ENCODE peak calls at places on chromosomes 4 and X, in ten cellular contexts. One of them, this sample, is unnamed.

GRCh38 chrX:134526399-134526798 is 66.4 kb downstream of the HPRT1 start:
- DNase-seq in epithelial cell of prostate: no peak
- DNase-seq in heart left ventricle: no peak
- DNase-seq in sigmoid colon: no peak
- DNase-seq in endothelial cell of umbilical vein: no peak
- DNase-seq in mesenchymal stem cell: no peak
- DNase-seq in CD4-positive, alpha-beta T cell: no peak
- DNase-seq in pancreas: no peak
- DNase-seq in adrenal gland: no peak
- DNase-seq in CD8-positive, alpha-beta memory T cell: no peak
- DNase-seq in this sample: peak; percentile 35

GRCh38 chr4:186591651-186592050 is 36.3 kb upstream of the MTNR1A start:
- DNase-seq in epithelial cell of prostate: no peak
- DNase-seq in adrenal gland: no peak
- DNase-seq in heart left ventricle: no peak
- DNase-seq in pancreas: no peak
- DNase-seq in endothelial cell of umbilical vein: no peak
- DNase-seq in CD4-positive, alpha-beta T cell: no peak
- DNase-seq in CD8-positive, alpha-beta memory T cell: no peak
- DNase-seq in sigmoid colon: no peak
- DNase-seq in mesenchymal stem cell: no peak
- DNase-seq in this sample: no peak

GRCh38 chr4:76533314-76533713 is 98.3 kb downstream of the SHROOM3 start:
- DNase-seq in mesenchymal stem cell: no peak
- DNase-seq in epithelial cell of prostate: no peak
- DNase-seq in adrenal gland: no peak
- DNase-seq in CD4-positive, alpha-beta T cell: no peak
- DNase-seq in sigmoid colon: no peak
- DNase-seq in pancreas: no peak
- DNase-seq in heart left ventricle: no peak
- DNase-seq in CD8-positive, alpha-beta memory T cell: no peak
- DNase-seq in endothelial cell of umbilical vein: no peak
- DNase-seq in this sample: no peak

GRCh38 chr4:87025614-87026041 is 90.8 kb downstream of the AFF1 start:
- DNase-seq in sigmoid colon: no peak
- DNase-seq in pancreas: no peak
- DNase-seq in mesenchymal stem cell: no peak
- DNase-seq in CD8-positive, alpha-beta memory T cell: no peak
- DNase-seq in heart left ventricle: no peak
- DNase-seq in adrenal gland: no peak
- DNase-seq in epithelial cell of prostate: no peak
- DNase-seq in endothelial cell of umbilical vein: no peak
- DNase-seq in CD4-positive, alpha-beta T cell: no peak
- DNase-seq in this sample: no peak

GRCh38 chr4:80407246-80407645 is 71.7 kb downstream of the CFAP299 start:
- DNase-seq in epithelial cell of prostate: no peak
- DNase-seq in CD8-positive, alpha-beta memory T cell: no peak
- DNase-seq in adrenal gland: no peak
- DNase-seq in CD4-positive, alpha-beta T cell: no peak
- DNase-seq in sigmoid colon: peak; percentile 62
- DNase-seq in mesenchymal stem cell: no peak
- DNase-seq in pancreas: no peak
- DNase-seq in heart left ventricle: no peak
- DNase-seq in endothelial cell of umbilical vein: no peak
- DNase-seq in this sample: no peak

GRCh38 chr4:2817701-2818350 is 24.9 kb downstream of the SH3BP2 start:
- DNase-seq in heart left ventricle: no peak
- DNase-seq in CD8-positive, alpha-beta memory T cell: no peak
- DNase-seq in epithelial cell of prostate: no peak
- DNase-seq in endothelial cell of umbilical vein: peak; percentile 22
- DNase-seq in pancreas: peak; percentile 47
- DNase-seq in sigmoid colon: no peak
- DNase-seq in CD4-positive, alpha-beta T cell: no peak
- DNase-seq in adrenal gland: no peak
- DNase-seq in mesenchymal stem cell: no peak
- DNase-seq in this sample: peak; percentile 66

GRCh38 chr4:102623622-102624021 is 122.5 kb downstream of the NFKB1 start:
- DNase-seq in mesenchymal stem cell: peak; percentile 52
- DNase-seq in pancreas: no peak
- DNase-seq in epithelial cell of prostate: no peak
- DNase-seq in sigmoid colon: no peak
- DNase-seq in CD8-positive, alpha-beta memory T cell: no peak
- DNase-seq in heart left ventricle: no peak
- DNase-seq in CD4-positive, alpha-beta T cell: no peak
- DNase-seq in endothelial cell of umbilical vein: peak; percentile 30
- DNase-seq in adrenal gland: peak; percentile 32
- DNase-seq in this sample: no peak

GRCh38 chr4:7973545-7973981 is 33.9 kb upstream of the AFAP1 start:
- DNase-seq in CD8-positive, alpha-beta memory T cell: no peak
- DNase-seq in epithelial cell of prostate: peak; percentile 70
- DNase-seq in mesenchymal stem cell: peak; percentile 52
- DNase-seq in heart left ventricle: no peak
- DNase-seq in pancreas: no peak
- DNase-seq in CD4-positive, alpha-beta T cell: no peak
- DNase-seq in sigmoid colon: no peak
- DNase-seq in endothelial cell of umbilical vein: no peak
- DNase-seq in adrenal gland: no peak
- DNase-seq in this sample: peak; percentile 51

GRCh38 chrX:21978346-21978745 is 37.8 kb downstream of the SMS start:
- DNase-seq in pancreas: no peak
- DNase-seq in heart left ventricle: no peak
- DNase-seq in CD4-positive, alpha-beta T cell: no peak
- DNase-seq in mesenchymal stem cell: no peak
- DNase-seq in epithelial cell of prostate: no peak
- DNase-seq in adrenal gland: no peak
- DNase-seq in endothelial cell of umbilical vein: no peak
- DNase-seq in CD8-positive, alpha-beta memory T cell: no peak
- DNase-seq in sigmoid colon: no peak
- DNase-seq in this sample: no peak

GRCh38 chr4:38132843-38133662 is 172.9 kb downstream of the PTTG2 start:
- DNase-seq in pancreas: peak; percentile 85
- DNase-seq in mesenchymal stem cell: peak; percentile 46
- DNase-seq in CD8-positive, alpha-beta memory T cell: no peak
- DNase-seq in epithelial cell of prostate: no peak
- DNase-seq in adrenal gland: no peak
- DNase-seq in endothelial cell of umbilical vein: no peak
- DNase-seq in heart left ventricle: no peak
- DNase-seq in sigmoid colon: no peak
- DNase-seq in CD4-positive, alpha-beta T cell: no peak
- DNase-seq in this sample: no peak

GRCh38 chr4:38133711-38134480 is 173.7 kb downstream of the PTTG2 start:
- DNase-seq in mesenchymal stem cell: no peak
- DNase-seq in heart left ventricle: peak; percentile 15
- DNase-seq in endothelial cell of umbilical vein: no peak
- DNase-seq in CD8-positive, alpha-beta memory T cell: no peak
- DNase-seq in epithelial cell of prostate: no peak
- DNase-seq in pancreas: peak; percentile 77
- DNase-seq in CD4-positive, alpha-beta T cell: no peak
- DNase-seq in sigmoid colon: no peak
- DNase-seq in adrenal gland: no peak
- DNase-seq in this sample: no peak

GRCh38 chr4:38130884-38131283 is 170.7 kb downstream of the PTTG2 start:
- DNase-seq in heart left ventricle: no peak
- DNase-seq in endothelial cell of umbilical vein: no peak
- DNase-seq in pancreas: no peak
- DNase-seq in sigmoid colon: no peak
- DNase-seq in mesenchymal stem cell: no peak
- DNase-seq in adrenal gland: no peak
- DNase-seq in CD8-positive, alpha-beta memory T cell: no peak
- DNase-seq in CD4-positive, alpha-beta T cell: no peak
- DNase-seq in epithelial cell of prostate: no peak
- DNase-seq in this sample: no peak

GRCh38 chr4:38131371-38132139 is 171.4 kb downstream of the PTTG2 start:
- DNase-seq in sigmoid colon: no peak
- DNase-seq in adrenal gland: peak; percentile 46
- DNase-seq in mesenchymal stem cell: peak; percentile 65
- DNase-seq in heart left ventricle: no peak
- DNase-seq in CD8-positive, alpha-beta memory T cell: peak; percentile 77
- DNase-seq in pancreas: peak; percentile 32
- DNase-seq in epithelial cell of prostate: no peak
- DNase-seq in CD4-positive, alpha-beta T cell: peak; percentile 51
- DNase-seq in endothelial cell of umbilical vein: peak; percentile 31
- DNase-seq in this sample: no peak

GRCh38 chr4:38132140-38132673 is 172.0 kb downstream of the PTTG2 start:
- DNase-seq in adrenal gland: peak; percentile 33
- DNase-seq in CD8-positive, alpha-beta memory T cell: peak; percentile 59
- DNase-seq in endothelial cell of umbilical vein: peak; percentile 92
- DNase-seq in mesenchymal stem cell: peak; percentile 100
- DNase-seq in heart left ventricle: peak; percentile 49
- DNase-seq in epithelial cell of prostate: peak; percentile 65
- DNase-seq in CD4-positive, alpha-beta T cell: peak; percentile 53
- DNase-seq in pancreas: peak; percentile 24
- DNase-seq in sigmoid colon: peak; percentile 89
- DNase-seq in this sample: peak; percentile 27
- H3K27ac ChIP-seq in adrenal gland: peak overlapping the region; percentile 71
- H3K27ac ChIP-seq in CD8-positive, alpha-beta memory T cell: peak overlapping the region; percentile 33
- H3K27ac ChIP-seq in endothelial cell of umbilical vein: peak overlapping the region; percentile 60
- H3K27ac ChIP-seq in mesenchymal stem cell: peak overlapping the region; percentile 36
- H3K27ac ChIP-seq in heart left ventricle: peak overlapping the region; percentile 79
- H3K27ac ChIP-seq in epithelial cell of prostate: peak overlapping the region; percentile 33
- H3K27ac ChIP-seq in CD4-positive, alpha-beta T cell: peak overlapping the region; percentile 37
- H3K27ac ChIP-seq in pancreas: peak overlapping the region; percentile 86
- H3K27ac ChIP-seq in sigmoid colon: peak overlapping the region; percentile 85
- H3K27ac ChIP-seq in this sample: peak overlapping the region; percentile 68

GRCh38 chrX:37711991-37712390 is 26.4 kb downstream of the XK start:
- DNase-seq in heart left ventricle: no peak
- DNase-seq in epithelial cell of prostate: no peak
- DNase-seq in sigmoid colon: no peak
- DNase-seq in CD8-positive, alpha-beta memory T cell: no peak
- DNase-seq in mesenchymal stem cell: no peak
- DNase-seq in pancreas: no peak
- DNase-seq in adrenal gland: no peak
- DNase-seq in endothelial cell of umbilical vein: no peak
- DNase-seq in CD4-positive, alpha-beta T cell: no peak
- DNase-seq in this sample: no peak
- H3K27ac ChIP-seq in heart left ventricle: no peak overlapping the region
- H3K27ac ChIP-seq in epithelial cell of prostate: no peak overlapping the region
- H3K27ac ChIP-seq in sigmoid colon: no peak overlapping the region
- H3K27ac ChIP-seq in CD8-positive, alpha-beta memory T cell: no peak overlapping the region
- H3K27ac ChIP-seq in mesenchymal stem cell: no peak overlapping the region
- H3K27ac ChIP-seq in pancreas: no peak overlapping the region
- H3K27ac ChIP-seq in adrenal gland: no peak overlapping the region
- H3K27ac ChIP-seq in endothelial cell of umbilical vein: no peak overlapping the region
- H3K27ac ChIP-seq in CD4-positive, alpha-beta T cell: no peak overlapping the region
- H3K27ac ChIP-seq in this sample: no peak overlapping the region

DNA sequence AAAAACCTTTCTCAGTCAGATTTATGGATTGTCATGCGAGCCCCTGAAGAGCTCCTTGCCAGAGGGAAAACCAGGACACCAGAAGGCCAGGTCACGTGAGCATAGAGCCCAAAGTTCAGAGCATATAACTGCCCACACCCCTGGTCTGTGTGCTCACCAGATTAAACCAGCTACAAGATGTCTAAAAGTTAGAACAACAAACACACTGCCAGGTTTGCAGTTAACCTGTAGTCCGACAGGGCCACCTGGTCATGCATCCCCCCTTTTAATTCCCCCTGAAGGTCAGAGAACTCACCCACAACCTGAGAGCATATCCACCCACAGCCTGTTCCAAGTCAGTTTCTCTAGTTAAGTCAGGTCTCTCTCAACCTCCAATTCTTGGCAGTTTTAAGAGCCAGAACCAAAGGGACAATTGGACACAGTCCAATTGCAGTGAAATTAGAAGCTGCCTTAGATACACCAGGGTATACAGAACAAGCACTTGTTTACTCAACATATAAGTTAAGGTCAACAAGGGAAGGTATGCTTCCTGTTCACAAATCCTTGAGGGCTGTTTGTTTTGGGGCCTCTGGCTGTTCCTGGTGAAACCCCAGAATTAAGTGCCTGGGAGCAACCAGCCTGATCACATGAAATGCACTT is 248.2 kb upstream of the PPARGC1A start:
- DNase-seq in endothelial cell of umbilical vein: no peak
- DNase-seq in heart left ventricle: no peak
- DNase-seq in CD8-positive, alpha-beta memory T cell: no peak
- DNase-seq in CD4-positive, alpha-beta T cell: no peak
- DNase-seq in mesenchymal stem cell: peak; percentile 52
- DNase-seq in adrenal gland: no peak
- DNase-seq in sigmoid colon: no peak
- DNase-seq in pancreas: no peak
- DNase-seq in epithelial cell of prostate: no peak
- DNase-seq in this sample: no peak
- H3K27ac ChIP-seq in endothelial cell of umbilical vein: no peak overlapping the region
- H3K27ac ChIP-seq in heart left ventricle: no peak overlapping the region
- H3K27ac ChIP-seq in CD8-positive, alpha-beta memory T cell: no peak overlapping the region
- H3K27ac ChIP-seq in CD4-positive, alpha-beta T cell: no peak overlapping the region
- H3K27ac ChIP-seq in mesenchymal stem cell: no peak overlapping the region
- H3K27ac ChIP-seq in adrenal gland: no peak overlapping the region
- H3K27ac ChIP-seq in sigmoid colon: no peak overlapping the region
- H3K27ac ChIP-seq in pancreas: no peak overlapping the region
- H3K27ac ChIP-seq in epithelial cell of prostate: no peak overlapping the region
- H3K27ac ChIP-seq in this sample: no peak overlapping the region

GRCh38 chr4:40954119-40954668 is 204.4 kb downstream of the NSUN7 start:
- DNase-seq in CD4-positive, alpha-beta T cell: no peak
- DNase-seq in CD8-positive, alpha-beta memory T cell: no peak
- DNase-seq in epithelial cell of prostate: no peak
- DNase-seq in endothelial cell of umbilical vein: no peak
- DNase-seq in adrenal gland: no peak
- DNase-seq in sigmoid colon: no peak
- DNase-seq in mesenchymal stem cell: no peak
- DNase-seq in heart left ventricle: no peak
- DNase-seq in pancreas: no peak
- DNase-seq in this sample: no peak
- H3K27ac ChIP-seq in CD4-positive, alpha-beta T cell: no peak overlapping the region
- H3K27ac ChIP-seq in CD8-positive, alpha-beta memory T cell: no peak overlapping the region
- H3K27ac ChIP-seq in epithelial cell of prostate: no peak overlapping the region
- H3K27ac ChIP-seq in endothelial cell of umbilical vein: no peak overlapping the region
- H3K27ac ChIP-seq in adrenal gland: peak overlapping the region; percentile 55
- H3K27ac ChIP-seq in sigmoid colon: peak overlapping the region; percentile 67
- H3K27ac ChIP-seq in mesenchymal stem cell: no peak overlapping the region
- H3K27ac ChIP-seq in heart left ventricle: peak overlapping the region; percentile 81
- H3K27ac ChIP-seq in pancreas: peak overlapping the region; percentile 8
- H3K27ac ChIP-seq in this sample: peak overlapping the region; percentile 46

DNA sequence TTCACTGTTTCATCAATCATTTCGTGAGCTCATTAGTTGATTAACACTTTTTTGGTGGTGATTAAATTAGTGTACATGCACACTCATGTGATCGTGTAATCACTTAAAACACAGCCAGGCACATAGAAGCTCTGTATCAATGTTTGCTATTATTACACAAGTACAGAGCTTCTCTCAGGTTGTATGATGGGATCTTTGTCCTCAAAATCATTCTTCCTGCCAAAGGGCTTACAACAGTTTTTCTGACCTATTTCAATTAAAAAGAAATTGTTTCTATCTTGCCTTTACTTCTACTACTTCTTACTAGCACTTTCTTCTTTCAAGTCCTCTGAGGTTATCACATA is 145.1 kb downstream of the AMELX start:
- DNase-seq in pancreas: no peak
- DNase-seq in endothelial cell of umbilical vein: no peak
- DNase-seq in sigmoid colon: no peak
- DNase-seq in adrenal gland: no peak
- DNase-seq in mesenchymal stem cell: no peak
- DNase-seq in epithelial cell of prostate: no peak
- DNase-seq in CD8-positive, alpha-beta memory T cell: no peak
- DNase-seq in heart left ventricle: no peak
- DNase-seq in CD4-positive, alpha-beta T cell: no peak
- DNase-seq in this sample: no peak
- H3K27ac ChIP-seq in pancreas: no peak overlapping the region
- H3K27ac ChIP-seq in endothelial cell of umbilical vein: no peak overlapping the region
- H3K27ac ChIP-seq in sigmoid colon: peak overlapping the region; percentile 76
- H3K27ac ChIP-seq in adrenal gland: no peak overlapping the region
- H3K27ac ChIP-seq in mesenchymal stem cell: no peak overlapping the region
- H3K27ac ChIP-seq in epithelial cell of prostate: no peak overlapping the region
- H3K27ac ChIP-seq in CD8-positive, alpha-beta memory T cell: no peak overlapping the region
- H3K27ac ChIP-seq in heart left ventricle: peak overlapping the region; percentile 61
- H3K27ac ChIP-seq in CD4-positive, alpha-beta T cell: no peak overlapping the region
- H3K27ac ChIP-seq in this sample: no peak overlapping the region